ENCODE peak calls at places on chromosomes 2 and 18, in six cellular contexts. K is CD8-positive, alpha-beta T cell; P is pancreas; G is Peyer's patch; I is sigmoid colon; V is tibial artery. M is an unnamed sample.

GRCh38 chr18:42064109-42064508 is 109.1 kb downstream of the PIK3C3 start:
- DNase-seq in K (no peak), P (no peak), V (no peak), I (no peak), G (no peak), M (no peak)

GRCh38 chr2:232348936-232349335 is 29.6 kb upstream of the ALPP start:
- DNase-seq in G (peak), I (peak), V (peak), K (no peak), P (no peak), M (no peak)

GRCh38 chr2:9093324-9093723 is 89.8 kb upstream of the MBOAT2 start:
- DNase-seq in G (no peak), I (no peak), K (no peak), V (no peak), P (no peak), M (no peak)

GRCh38 chr18:22912835-22913234 is 20.3 kb upstream of the RBBP8 start:
- DNase-seq in I (no peak), P (no peak), V (no peak), G (no peak), K (no peak), M (peak)

GRCh38 chr2:215565897-215566296 is 130.0 kb upstream of the FN1 start:
- DNase-seq in P (no peak), K (no peak), I (no peak), G (no peak), V (no peak), M (no peak)

GRCh38 chr18:71371951-71372605 is 1083.2 kb downstream of the SOCS6 start:
- DNase-seq in V (no peak), P (no peak), K (no peak), G (no peak), I (no peak), M (no peak)

GRCh38 chr2:206558492-206558891 is 83.8 kb upstream of the FAM237A start:
- DNase-seq in V (no peak), G (no peak), I (no peak), P (no peak), K (no peak), M (no peak)

GRCh38 chr2:32788106-32788505 is 158.6 kb upstream of the LTBP1 start:
- DNase-seq in P (no peak), V (no peak), K (no peak), I (no peak), G (no peak), M (no peak)

GRCh38 chr2:41405429-41405828 is 642.4 kb upstream of the PKDCC start:
- DNase-seq in P (no peak), K (no peak), I (no peak), V (no peak), G (no peak), M (no peak)

GRCh38 chr2:219783551-219783950 is 156.1 kb downstream of the SLC4A3 start:
- DNase-seq in V (no peak), G (no peak), K (no peak), P (no peak), I (no peak), M (no peak)

GRCh38 chr18:53819671-53820070 is 404.8 kb downstream of the MBD2 start:
- DNase-seq in G (no peak), P (no peak), I (no peak), K (no peak), V (no peak), M (no peak)

GRCh38 chr18:48405108-48405507 is 4.1 kb downstream of the ZBTB7C start:
- DNase-seq in G (no peak), P (no peak), I (no peak), V (no peak), K (no peak), M (no peak)

GRCh38 chr2:174342600-174343342 is 8.0 kb downstream of the SP9 start:
- DNase-seq in I (no peak), G (no peak), K (no peak), V (no peak), P (no peak), M (no peak)

GRCh38 chr2:182446087-182446486 is 19.3 kb upstream of the PDE1A start:
- DNase-seq in G (no peak), V (no peak), K (no peak), I (no peak), P (no peak), M (no peak)

GRCh38 chr18:50726960-50727589 is 92.7 kb downstream of the MRO start:
- DNase-seq in G (no peak), I (no peak), K (no peak), V (no peak), P (no peak), M (no peak)

GRCh38 chr2:47283687-47284086 is 119.3 kb upstream of the MSH2 start:
- DNase-seq in P (no peak), I (no peak), V (no peak), G (no peak), K (no peak), M (no peak)

GRCh38 chr2:29134933-29135332 is 19.7 kb downstream of the CLIP4 start:
- DNase-seq in P (no peak), V (no peak), K (no peak), G (no peak), I (no peak), M (no peak)
- H3K27ac ChIP-seq in P (no peak), V (no peak), K (no peak), G (no peak), I (no peak), M (no peak)

DNA sequence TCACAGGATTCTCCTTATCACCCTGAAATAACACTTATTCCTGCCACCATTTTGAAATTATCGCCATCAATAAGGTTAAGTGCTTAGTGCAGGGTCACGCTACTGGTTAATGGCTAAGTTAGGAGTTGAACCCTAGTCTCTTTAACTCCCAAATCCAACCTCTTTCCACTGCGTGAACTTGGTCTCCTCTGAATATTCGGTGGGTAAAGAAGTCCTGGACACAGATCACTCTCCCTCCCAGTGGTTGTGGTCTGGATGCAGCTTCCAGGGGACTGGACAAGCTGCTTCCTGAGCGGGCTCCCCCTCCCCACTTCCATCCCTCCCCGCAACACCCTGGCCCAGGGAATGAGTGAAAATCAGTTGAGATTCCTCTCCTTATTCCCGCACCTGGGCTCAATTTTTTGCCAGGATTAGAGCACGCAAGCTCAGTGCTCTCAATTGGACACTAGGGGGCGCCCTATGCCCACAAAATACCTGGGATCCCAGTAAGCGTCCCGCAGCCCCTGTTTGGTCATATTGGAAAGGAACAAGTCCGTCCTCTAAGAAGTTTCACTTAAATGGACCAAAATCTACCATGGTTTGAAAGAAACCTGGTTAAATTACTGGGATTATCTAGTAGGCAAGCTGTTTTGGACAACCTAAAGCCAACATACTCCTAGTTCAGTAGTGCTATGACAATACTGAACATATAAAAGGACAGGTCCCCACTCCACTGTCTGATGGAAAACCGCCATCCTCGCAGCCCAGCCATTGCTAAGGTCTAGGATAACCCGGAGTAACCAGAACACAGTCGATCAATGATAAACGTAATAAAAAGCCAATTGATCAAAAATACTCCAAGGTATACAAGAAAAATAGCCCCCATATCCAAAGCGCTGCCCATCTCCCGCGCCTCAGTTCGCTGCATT is 40.4 kb downstream of the DHRS9 start:
- DNase-seq in V (peak), I (peak), P (peak), K (peak), G (peak), M (peak)
- H3K27ac ChIP-seq in V (no peak), I (no peak), P (no peak), K (no peak), G (no peak), M (no peak)

GRCh38 chr18:57434536-57435494 is at the start of gene ONECUT2:
- DNase-seq in G (peak), P (peak), V (peak), K (peak), I (peak), M (peak)
- H3K27ac ChIP-seq in G (no peak), P (no peak), V (no peak), K (no peak), I (no peak), M (no peak)

DNA sequence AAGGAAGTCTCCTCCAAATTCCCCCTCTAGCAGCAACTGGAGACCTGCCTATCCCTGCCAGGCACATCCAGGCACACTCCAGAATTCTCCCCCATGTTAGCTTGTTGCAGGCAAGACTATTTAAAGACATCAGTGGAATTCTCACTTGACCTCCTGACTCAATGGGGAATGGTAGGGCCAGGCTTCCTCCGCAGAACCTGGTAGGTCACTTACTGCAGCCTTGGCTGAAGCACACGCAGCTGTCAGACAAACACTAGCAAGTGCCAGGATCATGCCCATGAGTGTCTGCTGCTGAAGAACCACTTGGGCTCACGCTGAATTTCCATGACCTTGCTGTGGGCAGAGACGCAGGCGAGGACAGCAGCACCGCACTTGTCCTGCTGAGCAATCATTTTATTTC is 3.2 kb downstream of the LRRC30 start:
- DNase-seq in I (no peak), V (no peak), K (no peak), P (no peak), G (no peak), M (no peak)
- H3K27ac ChIP-seq in I (no peak), V (no peak), K (no peak), P (no peak), G (no peak), M (no peak)

GRCh38 chr18:8732442-8733360 is 27.3 kb downstream of the MTCL1 start:
- DNase-seq in P (no peak), I (no peak), K (no peak), V (no peak), G (no peak), M (no peak)
- H3K27ac ChIP-seq in P (no peak), I (no peak), K (no peak), V (no peak), G (no peak), M (no peak)

GRCh38 chr2:110810404-110810803 is 78.0 kb downstream of the ACOXL start:
- DNase-seq in I (no peak), P (no peak), G (no peak), K (no peak), V (no peak), M (no peak)

GRCh38 chr2:110813896-110814295 is 81.5 kb downstream of the ACOXL start:
- DNase-seq in V (no peak), I (no peak), P (no peak), K (no peak), G (no peak), M (no peak)

GRCh38 chr2:110816404-110817365 is 84.3 kb downstream of the ACOXL start:
- DNase-seq in G (no peak), K (no peak), I (no peak), V (no peak), P (no peak), M (peak)

GRCh38 chr2:110815938-110816337 is 83.6 kb downstream of the ACOXL start:
- DNase-seq in G (no peak), P (no peak), I (no peak), V (no peak), K (no peak), M (no peak)

DNA sequence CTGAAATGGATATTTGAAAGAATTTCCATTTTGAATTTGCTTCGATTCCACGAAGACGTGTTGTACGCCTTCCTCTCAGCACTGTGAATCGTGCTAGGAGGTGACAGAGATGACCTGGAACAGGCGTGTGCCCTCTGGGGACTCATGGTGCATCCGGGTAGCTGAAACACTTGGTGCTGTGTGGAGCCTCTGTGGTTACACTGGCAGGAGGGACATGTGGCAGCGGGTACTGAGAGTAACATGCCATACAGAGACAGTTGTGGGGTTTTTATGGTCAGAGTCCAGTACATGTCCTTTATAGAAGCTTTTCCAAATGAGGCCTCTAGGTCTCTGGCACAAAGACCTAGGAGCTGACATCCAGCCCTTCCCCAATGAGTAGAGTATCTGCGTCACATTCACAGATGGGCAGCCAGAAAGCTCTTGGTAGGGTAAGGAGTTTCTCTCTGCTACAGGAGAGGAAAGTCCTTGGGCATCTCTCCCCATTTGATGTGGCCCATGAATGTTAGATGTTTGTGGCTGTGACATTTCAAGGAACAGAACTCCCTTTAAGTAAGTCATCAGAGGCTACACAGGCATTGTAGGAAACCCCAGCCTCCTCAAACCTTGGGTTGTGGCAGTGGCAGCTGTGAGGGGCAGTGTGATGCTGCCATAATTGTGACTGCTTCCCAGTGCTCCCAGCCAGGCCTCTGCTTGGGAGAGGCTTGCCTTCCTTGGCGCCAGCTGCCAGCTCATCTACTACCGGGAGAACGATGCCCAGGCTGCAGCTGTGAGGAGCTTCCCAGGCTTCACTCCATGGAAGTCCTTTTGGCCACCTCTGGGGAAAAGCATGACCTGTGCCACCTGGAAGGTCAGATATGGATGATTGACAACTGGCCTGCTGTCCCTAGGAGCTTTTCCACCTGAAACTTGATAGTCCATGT is 80.6 kb downstream of the ACOXL start:
- DNase-seq in I (no peak), G (no peak), P (no peak), V (no peak), K (no peak), M (no peak)
- H3K27ac ChIP-seq in I (no peak), G (no peak), P (no peak), V (no peak), K (no peak), M (no peak)

GRCh38 chr18:63550068-63550467 is 7.9 kb downstream of the SERPINB12 start:
- DNase-seq in I (no peak), K (no peak), G (no peak), P (no peak), V (no peak), M (no peak)
- H3K27ac ChIP-seq in I (no peak), K (no peak), G (no peak), P (no peak), V (no peak), M (peak)

DNA sequence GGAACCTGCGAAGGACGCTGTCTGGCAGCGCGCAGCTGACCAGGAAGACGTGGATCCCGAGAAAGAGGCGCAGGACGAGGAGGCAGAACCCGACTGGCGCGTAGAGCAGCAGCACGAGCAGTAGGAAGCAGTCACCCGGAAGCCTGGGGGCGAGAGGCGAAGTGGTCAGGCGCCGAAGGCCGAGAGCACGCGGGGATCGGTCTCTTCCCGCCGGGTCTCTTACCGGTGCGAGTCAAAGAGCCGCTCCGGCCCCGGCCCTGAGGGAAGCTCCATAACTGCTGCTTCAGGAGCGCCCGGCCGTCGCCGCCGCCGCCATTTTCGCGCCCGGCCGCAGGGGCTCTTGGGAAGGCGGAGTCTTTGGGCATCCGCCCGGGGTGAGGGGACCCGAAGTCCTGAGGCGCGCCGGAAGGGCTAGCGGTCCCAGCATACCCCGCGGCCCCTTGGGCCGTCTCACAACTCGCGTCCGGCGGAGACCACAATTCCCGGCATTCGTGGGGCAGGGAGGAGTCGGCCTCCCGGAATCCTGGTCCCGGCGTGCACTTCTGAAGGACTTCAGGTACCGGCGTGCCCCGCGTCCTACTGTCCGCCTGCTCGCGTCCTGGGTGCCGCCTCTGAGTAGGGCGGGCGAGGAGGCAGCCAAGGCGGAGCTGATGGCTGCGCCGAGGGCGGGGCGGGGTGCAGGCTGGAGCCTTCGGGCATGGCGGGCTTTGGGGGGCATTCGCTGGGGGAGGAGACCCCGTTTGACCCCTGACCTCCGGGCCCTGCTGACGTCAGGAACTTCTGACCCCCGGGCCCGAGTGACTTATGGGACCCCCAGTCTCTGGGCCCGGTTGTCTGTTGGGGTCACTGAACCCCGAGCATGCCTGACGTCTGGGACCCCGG is at the start of the genes AUP1 and HTRA2:
- DNase-seq in P (peak), G (peak), K (peak), V (peak), I (peak), M (peak)
- H3K27ac ChIP-seq in P (peak), G (peak), K (peak), V (peak), I (peak), M (peak)

DNA sequence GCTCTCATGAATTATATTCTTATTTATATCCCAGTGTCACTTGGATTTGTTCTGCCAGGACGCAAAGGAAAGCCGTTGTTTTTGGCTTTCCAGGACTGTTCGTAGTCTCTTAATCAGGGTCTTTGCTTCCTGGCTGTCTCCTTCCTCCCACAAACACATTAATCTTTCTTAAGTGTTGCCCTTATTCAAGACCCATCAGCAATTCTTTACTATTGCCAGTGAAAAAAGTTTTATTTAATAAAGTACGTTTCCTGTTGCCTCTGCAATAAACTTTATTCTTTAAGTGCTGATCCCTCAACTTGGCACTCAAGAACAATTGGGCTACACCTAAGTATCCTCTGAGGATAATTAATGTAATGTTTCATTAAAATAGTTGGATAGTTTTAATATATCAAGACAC is 68.3 kb upstream of the CYP20A1 start:
- DNase-seq in I (no peak), G (no peak), V (no peak), K (no peak), P (no peak), M (no peak)
- H3K27ac ChIP-seq in I (no peak), G (no peak), V (no peak), K (no peak), P (no peak), M (no peak)